ENCODE peak calls at places on chromosomes 7 and 10, in six cellular contexts. Z, U, Y, W, S and T are unnamed samples.

GRCh38 chr10:4804505-4804904 is 21.5 kb upstream of the AKR1E2 start:
- DNase-seq in Z (no peak), U (no peak), Y (peak; percentile 75), W (no peak), S (no peak), T (no peak)

GRCh38 chr10:17106991-17107390 is 22.6 kb downstream of the CUBN start:
- DNase-seq in Z (no peak), U (no peak), Y (no peak), W (no peak), S (no peak), T (no peak)

GRCh38 chr10:124525751-124526600 is 64.4 kb downstream of the LHPP start:
- DNase-seq in Z (peak; percentile 18), U (no peak), Y (no peak), W (no peak), S (no peak), T (no peak)

GRCh38 chr10:33365871-33366411 is 31.5 kb upstream of the NRP1 start:
- DNase-seq in Z (no peak), U (no peak), Y (peak; percentile 98), W (peak; percentile 77), S (no peak), T (no peak)

GRCh38 chr10:71068811-71069411 is 143.5 kb upstream of the UNC5B start:
- DNase-seq in Z (peak; percentile 13), U (no peak), Y (peak; percentile 2), W (peak; percentile 5), S (no peak), T (no peak)

GRCh38 chr10:103512591-103513382 is 19.3 kb downstream of the NEURL1 start:
- DNase-seq in Z (no peak), U (no peak), Y (no peak), W (peak; percentile 43), S (no peak), T (peak; percentile 24)

GRCh38 chr10:5942001-5942400 is 35.3 kb downstream of the IL15RA start:
- DNase-seq in Z (no peak), U (no peak), Y (no peak), W (no peak), S (no peak), T (no peak)

GRCh38 chr7:28921822-28922221 is 36.3 kb downstream of the TRIL start:
- DNase-seq in Z (peak; percentile 79), U (peak; percentile 51), Y (peak; percentile 68), W (peak; percentile 77), S (no peak), T (peak; percentile 46)

GRCh38 chr7:92421676-92422435 is 25.4 kb upstream of the GATAD1 start:
- DNase-seq in Z (peak; percentile 32), U (no peak), Y (peak; percentile 15), W (peak; percentile 46), S (no peak), T (no peak)

GRCh38 chr7:138630059-138630610 is 71.0 kb downstream of the SVOPL start:
- DNase-seq in Z (no peak), U (no peak), Y (no peak), W (no peak), S (no peak), T (no peak)

GRCh38 chr7:77349141-77349540 is 67.0 kb downstream of the GSAP start:
- DNase-seq in Z (peak; percentile 21), U (no peak), Y (peak; percentile 46), W (peak; percentile 41), S (no peak), T (no peak)

GRCh38 chr10:125967533-125967932 is 71.2 kb downstream of the FANK1 start:
- DNase-seq in Z (no peak), U (no peak), Y (no peak), W (no peak), S (no peak), T (no peak)

GRCh38 chr10:125962200-125962599 is 65.8 kb downstream of the FANK1 start:
- DNase-seq in Z (no peak), U (no peak), Y (no peak), W (no peak), S (no peak), T (no peak)

GRCh38 chr10:125964558-125964957 is 68.2 kb downstream of the FANK1 start:
- DNase-seq in Z (no peak), U (no peak), Y (no peak), W (no peak), S (no peak), T (no peak)

GRCh38 chr10:125955766-125956165 is 59.4 kb downstream of the FANK1 start:
- DNase-seq in Z (no peak), U (no peak), Y (no peak), W (no peak), S (no peak), T (no peak)

GRCh38 chr10:125961743-125962142 is 65.4 kb downstream of the FANK1 start:
- DNase-seq in Z (no peak), U (no peak), Y (no peak), W (no peak), S (no peak), T (no peak)
- H3K4me2 ChIP-seq in Z (no peak overlapping the region), U (no peak overlapping the region), Y (no peak overlapping the region), W (no peak overlapping the region), S (no peak overlapping the region), T (no peak overlapping the region)

DNA sequence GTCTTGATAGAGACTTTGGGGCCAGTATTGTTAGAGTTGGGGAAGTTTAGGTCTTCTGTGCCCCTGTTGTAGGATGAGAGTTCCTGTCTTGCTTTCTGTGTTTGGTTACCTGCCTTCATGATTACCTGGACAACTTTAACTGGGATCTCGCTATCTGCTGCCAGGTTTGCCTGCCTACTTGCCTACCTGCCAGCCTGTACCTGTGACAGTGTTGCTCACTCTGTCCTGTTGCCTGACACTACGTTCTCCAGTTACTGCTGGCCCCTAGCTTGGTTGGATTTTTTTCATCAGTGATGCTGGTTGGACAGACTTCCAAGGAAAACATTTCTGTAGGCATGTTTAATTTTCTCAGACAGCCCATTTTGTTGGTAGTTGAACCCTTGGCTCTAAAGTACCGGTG is 48.4 kb downstream of the PPP1R9A start:
- DNase-seq in Z (no peak), U (no peak), Y (no peak), W (no peak), S (no peak), T (no peak)
- H3K23ac ChIP-seq in Z (no peak overlapping the region), U (no peak overlapping the region), Y (no peak overlapping the region), W (no peak overlapping the region), S (no peak overlapping the region), T (no peak overlapping the region)

GRCh38 chr10:62979921-62980320 is 153.2 kb upstream of the NRBF2 start:
- DNase-seq in Z (no peak), U (no peak), Y (no peak), W (no peak), S (no peak), T (no peak)
- H3K4me2 ChIP-seq in Z (no peak overlapping the region), U (no peak overlapping the region), Y (no peak overlapping the region), W (no peak overlapping the region), S (no peak overlapping the region), T (no peak overlapping the region)

GRCh38 chr7:143227806-143228205 is 6.0 kb downstream of the TAS2R40 start:
- DNase-seq in Z (peak; percentile 23), U (no peak), Y (no peak), W (no peak), S (no peak), T (no peak)

GRCh38 chr7:143225047-143225446 is 3.2 kb downstream of the TAS2R40 start:
- DNase-seq in Z (no peak), U (no peak), Y (no peak), W (no peak), S (no peak), T (no peak)

GRCh38 chr7:143229054-143229790 is 7.4 kb downstream of the TAS2R40 start:
- DNase-seq in Z (peak; percentile 70), U (no peak), Y (no peak), W (no peak), S (no peak), T (peak; percentile 42)

GRCh38 chr7:143236408-143236990 is 14.7 kb downstream of the TAS2R40 start:
- DNase-seq in Z (no peak), U (no peak), Y (no peak), W (no peak), S (no peak), T (no peak)

DNA sequence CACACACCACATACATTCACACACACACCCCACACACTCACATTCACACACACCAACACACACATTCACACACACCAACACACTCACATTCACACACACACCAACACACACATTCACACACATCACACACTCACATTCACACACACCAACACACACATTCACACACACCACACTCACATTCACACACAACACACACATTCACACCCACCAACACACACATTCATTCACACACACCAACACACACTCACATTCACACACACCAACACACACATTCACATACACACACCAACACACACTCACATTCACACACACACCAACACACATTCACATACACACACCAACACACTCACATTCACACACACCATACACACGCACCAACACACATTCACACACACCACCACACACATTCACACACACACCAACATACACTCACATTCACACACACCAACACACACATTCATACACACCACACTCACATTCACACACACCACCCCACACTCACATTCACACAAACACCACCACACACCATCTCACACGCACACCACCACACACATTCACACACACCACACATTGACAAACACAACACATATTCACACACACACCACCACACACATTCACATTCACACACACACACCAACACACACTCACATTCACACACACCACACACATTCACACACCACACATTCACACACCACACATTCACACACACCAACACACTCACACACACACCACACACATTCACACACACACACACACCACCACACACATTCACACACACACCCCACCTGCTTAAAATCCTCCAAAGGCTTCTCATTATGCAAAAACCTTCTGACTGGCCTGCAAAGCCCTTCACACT is 9.0 kb downstream of the TAS2R40 start:
- DNase-seq in Z (no peak), U (no peak), Y (no peak), W (no peak), S (no peak), T (no peak)
- H3K23ac ChIP-seq in Z (no peak overlapping the region), U (peak overlapping the region; percentile 36), Y (no peak overlapping the region), W (no peak overlapping the region), S (no peak overlapping the region), T (no peak overlapping the region)

GRCh38 chr10:92742331-92743228 is 52.8 kb downstream of the HHEX start:
- DNase-seq in Z (no peak), U (no peak), Y (no peak), W (no peak), S (no peak), T (no peak)
- H3K4me2 ChIP-seq in Z (no peak overlapping the region), U (no peak overlapping the region), Y (no peak overlapping the region), W (no peak overlapping the region), S (no peak overlapping the region), T (no peak overlapping the region)

GRCh38 chr7:73824986-73825385 is 5.8 kb upstream of the CLDN4 start:
- DNase-seq in Z (no peak), U (no peak), Y (no peak), W (no peak), S (no peak), T (no peak)
- H3K23ac ChIP-seq in Z (no peak overlapping the region), U (no peak overlapping the region), Y (no peak overlapping the region), W (no peak overlapping the region), S (no peak overlapping the region), T (no peak overlapping the region)

GRCh38 chr10:117138838-117139580 is 939 bp upstream of the VAX1 start:
- DNase-seq in Z (peak; percentile 68), U (peak; percentile 88), Y (no peak), W (no peak), S (peak; percentile 64), T (peak; percentile 42)
- H3K4me2 ChIP-seq in Z (peak overlapping the region; percentile 42), U (peak overlapping the region; percentile 28), Y (no peak overlapping the region), W (no peak overlapping the region), S (peak overlapping the region; percentile 68), T (peak overlapping the region; percentile 42)

GRCh38 chr7:54978364-54979116 is 40.3 kb upstream of the EGFR start:
- DNase-seq in Z (peak; percentile 7), U (no peak), Y (no peak), W (no peak), S (no peak), T (no peak)
- H3K23ac ChIP-seq in Z (no peak overlapping the region), U (no peak overlapping the region), Y (no peak overlapping the region), W (no peak overlapping the region), S (no peak overlapping the region), T (no peak overlapping the region)